ENCODE peak calls at places on chromosome 11, in four cellular contexts. M, D, Y and Z are unnamed samples.

GRCh38 chr11:62708423-62709261 is 1.2 kb downstream of the GNG3 start:
- DNase-seq in M (peak; percentile 39), D (no peak), Y (peak; percentile 59), Z (no peak)

GRCh38 chr11:66346476-66347424 is 679 bp downstream of the B4GAT1 start:
- DNase-seq in M (no peak), D (no peak), Y (no peak), Z (no peak)

GRCh38 chr11:3834349-3835099 is 6.2 kb downstream of the RHOG start:
- DNase-seq in M (no peak), D (no peak), Y (no peak), Z (no peak)

GRCh38 chr11:74288911-74289310 is 22.5 kb downstream of the P4HA3 start:
- DNase-seq in M (no peak), D (no peak), Y (no peak), Z (no peak)

GRCh38 chr11:1565173-1565903 is 6.7 kb downstream of the DUSP8 start:
- DNase-seq in M (no peak), D (no peak), Y (no peak), Z (no peak)

GRCh38 chr11:1073851-1074243 is 827 bp upstream of the MUC2 start:
- DNase-seq in M (no peak), D (no peak), Y (no peak), Z (no peak)

GRCh38 chr11:102302241-102302640 is 15.0 kb upstream of the BIRC3 start:
- DNase-seq in M (no peak), D (no peak), Y (no peak), Z (no peak)

GRCh38 chr11:75768112-75768908 is at the start of gene DGAT2:
- DNase-seq in M (peak; percentile 68), D (peak; percentile 42), Y (peak; percentile 70), Z (no peak)

GRCh38 chr11:46036009-46036408 is 85.2 kb downstream of the PHF21A start:
- DNase-seq in M (no peak), D (no peak), Y (no peak), Z (no peak)

GRCh38 chr11:35082322-35083180 is 56.4 kb upstream of the CD44 start:
- DNase-seq in M (peak; percentile 66), D (peak; percentile 83), Y (no peak), Z (peak; percentile 33)
- H3K4me3 ChIP-seq in M (no peak overlapping the region), D (no peak overlapping the region), Y (no peak overlapping the region), Z (peak overlapping the region; percentile 11)

DNA sequence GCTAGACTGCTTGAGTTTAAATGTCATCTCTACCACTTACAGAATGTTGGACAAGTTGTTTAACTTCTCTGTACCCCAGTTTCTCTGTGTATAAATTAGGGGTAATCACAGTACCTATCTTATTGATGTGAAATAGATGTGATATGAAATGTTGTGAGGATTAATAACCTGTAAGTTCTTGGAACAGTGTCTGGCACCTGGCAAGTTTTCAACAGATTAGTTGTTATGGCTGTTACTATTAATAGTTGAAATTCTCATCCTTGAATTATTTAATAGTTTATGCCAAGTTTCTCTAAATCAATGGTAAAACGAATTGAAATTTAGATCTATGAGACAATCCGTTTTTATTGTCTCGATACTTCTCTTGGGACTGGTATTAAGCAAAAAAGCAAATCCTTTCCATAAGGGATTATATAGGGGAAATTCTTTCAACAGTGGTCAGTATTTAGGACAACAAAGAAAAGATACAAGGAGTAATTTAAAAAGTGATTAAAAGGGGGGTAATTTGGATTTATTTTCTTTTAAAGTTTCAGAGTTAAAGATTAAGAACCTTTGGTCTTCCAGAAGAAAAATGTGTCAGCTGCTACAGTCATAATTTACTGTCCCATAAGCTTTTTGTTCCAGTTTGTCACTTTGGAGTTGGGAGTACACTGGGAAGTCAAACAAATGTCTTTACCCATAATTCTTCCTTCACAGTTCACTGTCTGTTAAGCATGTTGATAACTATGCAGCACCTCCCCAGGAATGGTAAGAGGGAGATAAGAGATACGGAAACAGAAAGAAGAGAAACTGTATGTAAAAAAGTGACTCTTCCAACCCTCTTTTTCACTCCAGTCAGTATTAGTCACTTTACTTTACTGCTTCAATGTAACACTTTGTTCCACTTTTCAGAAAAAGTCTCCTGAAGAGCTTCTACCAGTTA is 13.2 kb downstream of the PDE3B start:
- DNase-seq in M (no peak), D (no peak), Y (no peak), Z (no peak)
- TF ChIP-seq POLR2A in M (no peak), D (no peak), Y (no peak), Z (no peak)

GRCh38 chr11:17161515-17161914 is 46.3 kb downstream of the PIK3C2A start:
- DNase-seq in M (no peak), D (no peak), Y (no peak), Z (no peak)
- H3K4me3 ChIP-seq in M (no peak overlapping the region), D (no peak overlapping the region), Y (no peak overlapping the region), Z (no peak overlapping the region)

GRCh38 chr11:119092880-119093665 is 8.4 kb downstream of the HMBS start:
- DNase-seq in M (no peak), D (peak; percentile 42), Y (no peak), Z (no peak)

GRCh38 chr11:119091083-119091650 is 6.5 kb downstream of the HMBS start:
- DNase-seq in M (no peak), D (peak; percentile 50), Y (no peak), Z (no peak)

GRCh38 chr11:119093666-119093950 is 8.0 kb downstream of the DPAGT1 start:
- DNase-seq in M (no peak), D (no peak), Y (no peak), Z (no peak)

GRCh38 chr11:119093951-119094815 is 7.5 kb downstream of the DPAGT1 start:
- DNase-seq in M (peak; percentile 44), D (peak; percentile 38), Y (peak; percentile 56), Z (no peak)

DNA sequence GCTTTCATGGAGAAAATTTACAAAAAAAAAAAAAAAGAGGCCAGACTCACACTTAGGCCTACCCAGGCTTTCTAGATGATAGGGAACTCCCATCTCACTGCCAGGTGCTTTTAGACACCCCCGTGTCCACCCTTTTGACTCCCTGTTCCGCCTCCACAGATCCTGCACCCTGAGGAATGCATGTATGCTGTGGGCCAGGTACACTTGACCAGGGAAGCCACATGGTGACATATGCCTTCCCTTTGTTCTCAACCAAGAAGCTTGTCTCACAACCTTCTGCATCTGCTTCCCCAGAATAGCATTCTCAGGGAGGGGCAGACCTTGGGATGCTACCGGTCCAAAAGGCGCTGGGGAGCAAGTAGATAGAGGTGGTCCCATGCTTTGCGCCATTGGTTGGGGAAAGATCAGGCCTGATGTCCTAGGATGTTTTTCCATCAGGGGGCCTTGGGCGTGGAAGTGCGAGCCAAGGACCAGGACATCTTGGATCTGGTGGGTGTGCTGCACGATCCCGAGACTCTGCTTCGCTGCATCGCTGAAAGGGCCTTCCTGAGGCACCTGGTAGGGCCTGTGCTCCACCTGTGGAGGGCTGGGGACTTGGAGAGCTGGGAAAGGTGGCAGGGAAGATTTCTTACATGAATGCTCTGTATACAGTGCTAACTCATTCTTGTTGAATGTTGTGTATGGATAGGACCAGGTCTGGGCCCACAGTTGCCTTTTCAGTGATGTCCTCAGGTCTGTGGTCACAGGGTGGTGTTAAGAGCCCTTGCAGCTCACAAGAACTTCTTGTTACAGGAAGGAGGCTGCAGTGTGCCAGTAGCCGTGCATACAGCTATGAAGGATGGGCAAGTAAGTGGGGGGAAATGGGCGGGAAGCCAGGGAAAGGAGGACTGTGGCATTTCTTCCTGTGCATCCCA is 7.5 kb downstream of the HMBS start:
- DNase-seq in M (no peak), D (no peak), Y (no peak), Z (no peak)
- TF ChIP-seq POLR2A in M (no peak), D (no peak), Y (no peak), Z (no peak)

DNA sequence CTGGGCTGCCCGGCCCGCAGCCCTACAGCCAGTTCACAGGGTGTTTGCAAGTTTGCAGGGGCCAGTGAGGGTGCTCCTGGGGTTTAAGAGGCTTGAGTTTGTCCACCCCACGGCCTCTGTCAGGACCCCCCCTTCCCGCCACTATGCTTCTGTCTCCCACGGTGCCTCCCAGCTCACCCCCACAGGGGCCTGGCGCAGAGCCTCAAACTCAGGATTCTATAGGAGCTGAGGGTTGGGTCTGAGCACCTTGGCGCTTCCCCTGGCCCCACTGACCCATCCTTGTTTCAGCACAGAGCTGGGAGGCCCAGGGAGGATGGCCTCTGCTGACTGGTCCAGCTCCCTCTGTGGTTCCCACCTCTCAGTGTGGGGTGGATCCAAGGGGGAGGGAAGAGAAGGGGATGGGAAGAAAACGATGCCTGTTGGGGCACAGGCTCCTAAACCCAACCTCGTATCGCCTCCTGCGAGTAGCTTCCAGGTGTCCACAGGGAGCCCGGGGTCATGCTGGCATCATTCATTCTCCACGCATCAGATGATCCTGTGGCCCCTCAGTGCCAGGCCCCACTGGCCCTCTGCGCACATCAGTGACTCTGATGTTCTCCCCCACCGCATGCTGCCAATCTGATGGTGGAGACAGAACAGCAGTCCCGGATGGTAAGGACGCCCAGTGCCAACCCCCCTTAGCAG is 5.0 kb downstream of the MYEOV start:
- DNase-seq in M (no peak), D (peak; percentile 48), Y (no peak), Z (no peak)
- H3K4me3 ChIP-seq in M (no peak overlapping the region), D (no peak overlapping the region), Y (no peak overlapping the region), Z (peak overlapping the region; percentile 36)